ENCODE peak calls at places on chromosomes 13 and 19, in four cellular contexts. One of them, this sample, is unnamed.

GRCh38 chr13:42038661-42039456 is 9.6 kb upstream of the DGKH start:
- DNase-seq in ovary: no peak
- DNase-seq in RWPE1: no peak
- DNase-seq in CD8-positive, alpha-beta T cell: no peak
- DNase-seq in this sample: peak; percentile 51

GRCh38 chr19:42324655-42325307 is 654 bp upstream of the MEGF8 start:
- DNase-seq in ovary: peak; percentile 28
- DNase-seq in RWPE1: no peak
- DNase-seq in CD8-positive, alpha-beta T cell: no peak
- DNase-seq in this sample: peak; percentile 65

GRCh38 chr19:38933544-38933943 is 2.8 kb downstream of the MRPS12 start:
- DNase-seq in ovary: no peak
- DNase-seq in RWPE1: no peak
- DNase-seq in CD8-positive, alpha-beta T cell: no peak
- DNase-seq in this sample: no peak

GRCh38 chr13:102401305-102401704 is 543 bp downstream of the FGF14 start:
- DNase-seq in ovary: no peak
- DNase-seq in RWPE1: no peak
- DNase-seq in CD8-positive, alpha-beta T cell: no peak
- DNase-seq in this sample: no peak

GRCh38 chr19:14632286-14632685 is 42.4 kb downstream of the ADGRE3 start:
- DNase-seq in ovary: no peak
- DNase-seq in RWPE1: peak; percentile 81
- DNase-seq in CD8-positive, alpha-beta T cell: no peak
- DNase-seq in this sample: no peak

GRCh38 chr13:55727683-55728082 is 1413.0 kb upstream of the PRR20A start:
- DNase-seq in ovary: no peak
- DNase-seq in RWPE1: no peak
- DNase-seq in CD8-positive, alpha-beta T cell: no peak
- DNase-seq in this sample: no peak

GRCh38 chr13:33910267-33910666 is 92.3 kb downstream of the RFC3 start:
- DNase-seq in ovary: no peak
- DNase-seq in RWPE1: no peak
- DNase-seq in CD8-positive, alpha-beta T cell: no peak
- DNase-seq in this sample: no peak

GRCh38 chr19:37007587-37008220 is 70.5 kb upstream of the ZNF420 start:
- DNase-seq in ovary: peak; percentile 62
- DNase-seq in RWPE1: peak; percentile 4
- DNase-seq in CD8-positive, alpha-beta T cell: peak; percentile 21
- DNase-seq in this sample: peak; percentile 94

GRCh38 chr13:26476111-26476743 is 81.3 kb upstream of the WASF3 start:
- DNase-seq in ovary: no peak
- DNase-seq in RWPE1: no peak
- DNase-seq in CD8-positive, alpha-beta T cell: no peak
- DNase-seq in this sample: peak; percentile 66

GRCh38 chr13:106700007-106700950 is 132.3 kb upstream of the ARGLU1 start:
- DNase-seq in ovary: no peak
- DNase-seq in RWPE1: no peak
- DNase-seq in CD8-positive, alpha-beta T cell: no peak
- DNase-seq in this sample: no peak

GRCh38 chr13:52949744-52950143 is 78.9 kb upstream of the OLFM4 start:
- DNase-seq in ovary: no peak
- DNase-seq in RWPE1: no peak
- DNase-seq in CD8-positive, alpha-beta T cell: no peak
- DNase-seq in this sample: no peak

GRCh38 chr19:18761531-18762110 is 29.5 kb downstream of the COMP start:
- DNase-seq in ovary: no peak
- DNase-seq in RWPE1: no peak
- DNase-seq in CD8-positive, alpha-beta T cell: no peak
- DNase-seq in this sample: peak; percentile 11
- H3K27ac ChIP-seq in ovary: no peak overlapping the region
- H3K27ac ChIP-seq in RWPE1: peak overlapping the region; percentile 95
- H3K27ac ChIP-seq in CD8-positive, alpha-beta T cell: no peak overlapping the region
- H3K27ac ChIP-seq in this sample: no peak overlapping the region

DNA sequence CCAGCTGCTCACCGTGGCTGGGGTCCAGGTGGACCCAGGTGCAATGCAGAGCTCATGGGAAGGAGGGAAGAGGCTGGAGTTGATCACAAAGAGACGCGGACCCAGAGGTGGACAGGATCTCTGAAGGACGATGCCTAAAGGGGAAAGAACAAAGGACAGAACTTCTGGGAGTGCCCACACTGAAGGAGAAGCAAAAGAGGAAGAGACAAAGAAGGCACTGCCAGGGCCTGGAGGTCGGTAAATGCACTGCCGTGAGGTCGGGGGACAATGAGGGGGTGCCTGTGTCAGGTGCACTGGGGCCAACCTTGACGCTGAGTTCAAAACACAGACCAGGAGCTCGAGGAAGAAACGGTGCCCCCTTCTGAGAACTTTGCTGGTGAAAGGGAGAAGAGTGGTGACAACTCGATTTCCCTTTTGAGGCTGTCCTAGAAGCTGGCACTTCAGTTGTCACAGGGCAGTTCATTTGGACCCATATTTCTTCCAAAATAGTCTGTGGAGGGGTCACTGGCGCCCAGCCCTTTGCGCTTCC is 55.6 kb downstream of the GJA3 start:
- DNase-seq in ovary: no peak
- DNase-seq in RWPE1: no peak
- DNase-seq in CD8-positive, alpha-beta T cell: no peak
- DNase-seq in this sample: no peak
- H3K27ac ChIP-seq in ovary: no peak overlapping the region
- H3K27ac ChIP-seq in RWPE1: no peak overlapping the region
- H3K27ac ChIP-seq in CD8-positive, alpha-beta T cell: no peak overlapping the region
- H3K27ac ChIP-seq in this sample: no peak overlapping the region

DNA sequence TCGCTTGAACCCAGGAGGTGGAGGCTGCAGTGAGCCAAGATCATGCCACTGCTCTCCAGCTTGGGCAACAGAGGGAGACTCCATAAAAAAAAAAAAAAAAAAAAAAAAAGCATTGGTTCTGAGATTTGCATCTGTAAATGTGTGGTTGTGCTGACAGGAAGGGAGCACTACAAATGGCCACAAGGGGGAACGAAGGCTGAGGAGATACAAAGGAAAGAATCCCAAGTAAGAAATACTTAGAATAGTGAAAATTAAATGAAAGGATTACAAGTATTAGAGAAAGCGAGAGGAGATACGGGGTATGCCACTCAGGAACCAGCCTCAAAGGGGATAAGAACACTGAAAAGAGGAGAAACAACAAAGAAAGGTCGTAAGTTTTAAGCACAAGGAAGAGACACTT is 284.9 kb downstream of the KLF12 start:
- DNase-seq in ovary: no peak
- DNase-seq in RWPE1: peak; percentile 1
- DNase-seq in CD8-positive, alpha-beta T cell: no peak
- DNase-seq in this sample: no peak
- H3K27ac ChIP-seq in ovary: no peak overlapping the region
- H3K27ac ChIP-seq in RWPE1: no peak overlapping the region
- H3K27ac ChIP-seq in CD8-positive, alpha-beta T cell: no peak overlapping the region
- H3K27ac ChIP-seq in this sample: no peak overlapping the region

GRCh38 chr13:109610517-109610916 is 175.9 kb downstream of the IRS2 start:
- DNase-seq in ovary: no peak
- DNase-seq in RWPE1: no peak
- DNase-seq in CD8-positive, alpha-beta T cell: peak; percentile 15
- DNase-seq in this sample: peak; percentile 22

GRCh38 chr13:109611912-109612691 is 174.3 kb downstream of the IRS2 start:
- DNase-seq in ovary: no peak
- DNase-seq in RWPE1: no peak
- DNase-seq in CD8-positive, alpha-beta T cell: no peak
- DNase-seq in this sample: no peak

GRCh38 chr13:109622006-109622405 is 164.4 kb downstream of the IRS2 start:
- DNase-seq in ovary: no peak
- DNase-seq in RWPE1: no peak
- DNase-seq in CD8-positive, alpha-beta T cell: no peak
- DNase-seq in this sample: no peak

DNA sequence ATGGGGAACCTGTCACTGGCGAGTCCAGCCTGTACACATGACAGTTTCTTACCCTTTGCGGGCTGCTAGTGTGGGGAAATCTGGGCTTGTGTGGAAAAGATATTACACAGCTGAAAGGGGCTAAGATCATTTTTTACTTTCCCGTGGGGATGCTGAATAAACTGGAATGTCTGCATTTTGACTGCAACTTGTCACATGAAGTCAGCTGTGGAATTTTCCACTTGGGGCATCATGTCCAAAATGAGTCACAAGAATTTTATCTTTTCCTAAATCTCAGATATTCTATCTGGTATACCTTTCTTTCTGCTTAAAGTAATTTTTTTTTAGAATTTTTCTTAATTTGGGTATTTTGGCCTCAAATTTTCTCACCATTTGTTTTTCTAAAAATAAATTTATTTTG is 170.4 kb downstream of the IRS2 start:
- DNase-seq in ovary: no peak
- DNase-seq in RWPE1: no peak
- DNase-seq in CD8-positive, alpha-beta T cell: no peak
- DNase-seq in this sample: no peak
- H3K27ac ChIP-seq in ovary: no peak overlapping the region
- H3K27ac ChIP-seq in RWPE1: no peak overlapping the region
- H3K27ac ChIP-seq in CD8-positive, alpha-beta T cell: no peak overlapping the region
- H3K27ac ChIP-seq in this sample: no peak overlapping the region

GRCh38 chr19:50836543-50837195 is 3.3 kb upstream of the KLK15 start:
- DNase-seq in ovary: no peak
- DNase-seq in RWPE1: no peak
- DNase-seq in CD8-positive, alpha-beta T cell: no peak
- DNase-seq in this sample: no peak
- H3K27ac ChIP-seq in ovary: no peak overlapping the region
- H3K27ac ChIP-seq in RWPE1: no peak overlapping the region
- H3K27ac ChIP-seq in CD8-positive, alpha-beta T cell: no peak overlapping the region
- H3K27ac ChIP-seq in this sample: no peak overlapping the region

GRCh38 chr13:76856141-76856571 is 30.0 kb downstream of the KCTD12 start:
- DNase-seq in ovary: no peak
- DNase-seq in RWPE1: peak; percentile 48
- DNase-seq in CD8-positive, alpha-beta T cell: no peak
- DNase-seq in this sample: no peak

GRCh38 chr13:76854894-76855293 is 31.3 kb downstream of the KCTD12 start:
- DNase-seq in ovary: no peak
- DNase-seq in RWPE1: peak; percentile 33
- DNase-seq in CD8-positive, alpha-beta T cell: no peak
- DNase-seq in this sample: no peak

GRCh38 chr13:76852991-76853390 is 33.2 kb downstream of the KCTD12 start:
- DNase-seq in ovary: no peak
- DNase-seq in RWPE1: peak; percentile 51
- DNase-seq in CD8-positive, alpha-beta T cell: no peak
- DNase-seq in this sample: no peak

GRCh38 chr13:76853481-76853880 is 32.7 kb downstream of the KCTD12 start:
- DNase-seq in ovary: no peak
- DNase-seq in RWPE1: no peak
- DNase-seq in CD8-positive, alpha-beta T cell: no peak
- DNase-seq in this sample: no peak

GRCh38 chr13:76854209-76854608 is 32.0 kb downstream of the KCTD12 start:
- DNase-seq in ovary: no peak
- DNase-seq in RWPE1: no peak
- DNase-seq in CD8-positive, alpha-beta T cell: no peak
- DNase-seq in this sample: no peak
- H3K27ac ChIP-seq in ovary: no peak overlapping the region
- H3K27ac ChIP-seq in RWPE1: no peak overlapping the region
- H3K27ac ChIP-seq in CD8-positive, alpha-beta T cell: no peak overlapping the region
- H3K27ac ChIP-seq in this sample: no peak overlapping the region

GRCh38 chr13:98301721-98302120 is 124.7 kb upstream of the RNF113B start:
- DNase-seq in ovary: no peak
- DNase-seq in RWPE1: no peak
- DNase-seq in CD8-positive, alpha-beta T cell: no peak
- DNase-seq in this sample: no peak
- H3K27ac ChIP-seq in ovary: no peak overlapping the region
- H3K27ac ChIP-seq in RWPE1: no peak overlapping the region
- H3K27ac ChIP-seq in CD8-positive, alpha-beta T cell: no peak overlapping the region
- H3K27ac ChIP-seq in this sample: no peak overlapping the region

This sample was measured in right cardiac atrium.